ENCODE peak calls at places on chromosomes 6 and 20, in six cellular contexts. O is left ventricle myocardium superior, F is NCI-H446 treated with DMSO at 0.1 percent for 48 hours, C is uterus, B is iPS-NIHi11, T is AG10803. V is an unnamed sample.

GRCh38 chr6:94041930-94042724 is 622.8 kb upstream of the EPHA7 start:
- DNase-seq in O (no peak), F (no peak), C (no peak), B (no peak), T (no peak), V (no peak)

GRCh38 chr6:156687875-156688549 is 89.2 kb upstream of the ARID1B start:
- DNase-seq in O (peak), F (no peak), C (no peak), B (peak), T (peak), V (peak)

GRCh38 chr6:167699141-167700036 is 127.3 kb upstream of the AFDN start:
- DNase-seq in O (peak), F (no peak), C (peak), B (no peak), T (peak), V (no peak)

GRCh38 chr20:37384683-37385174 is 38.8 kb downstream of the SRC start:
- DNase-seq in O (peak), F (no peak), C (peak), B (peak), T (peak), V (peak)

GRCh38 chr6:3159805-3160781 is 2.7 kb upstream of the TUBB2A start:
- DNase-seq in O (no peak), F (no peak), C (peak), B (no peak), T (no peak), V (peak)

GRCh38 chr6:9516207-9516606 is 898.7 kb downstream of the TFAP2A start:
- DNase-seq in O (no peak), F (no peak), C (no peak), B (peak), T (peak), V (peak)

GRCh38 chr6:141541766-141542324 is 590.9 kb upstream of the GJE1 start:
- DNase-seq in O (no peak), F (no peak), C (no peak), B (no peak), T (no peak), V (peak)

GRCh38 chr6:50187212-50188055 is 137.7 kb upstream of the DEFB112 start:
- DNase-seq in O (no peak), F (no peak), C (no peak), B (no peak), T (no peak), V (no peak)

GRCh38 chr20:63783970-63784369 is 44.4 kb downstream of the SLC2A4RG start:
- DNase-seq in O (no peak), F (no peak), C (no peak), B (no peak), T (no peak), V (no peak)

GRCh38 chr6:94052754-94053153 is 633.4 kb upstream of the EPHA7 start:
- DNase-seq in O (no peak), F (no peak), C (no peak), B (no peak), T (no peak), V (no peak)

GRCh38 chr6:27081931-27082330 is 165.6 kb upstream of the PRSS16 start:
- DNase-seq in O (no peak), F (no peak), C (no peak), B (no peak), T (no peak), V (no peak)

GRCh38 chr20:31896049-31896448 is 25.6 kb downstream of the TTLL9 start:
- DNase-seq in O (no peak), F (no peak), C (no peak), B (no peak), T (no peak), V (no peak)

GRCh38 chr6:21593927-21594421 is 423 bp downstream of the SOX4 start:
- DNase-seq in O (no peak), F (no peak), C (peak), B (no peak), T (peak), V (peak)